ENCODE peak calls at places on chromosome 13, in six cellular contexts. H is ascending aorta; N is aorta; C is neural progenitor cell; Z is spleen; M is CD8-positive, alpha-beta memory T cell. T is an unnamed sample. For H3K36me3 and H3K9me3, the result is how much of the 10 kb centered on the place peaks cover.

GRCh38 chr13:58949646-58950045 is 1214.1 kb downstream of the DIAPH3 start:
- DNase-seq in H (no peak), N (no peak), C (peak), Z (no peak), M (no peak), T (no peak)

GRCh38 chr13:24148414-24149305 is 11.9 kb upstream of the SPATA13 start:
- DNase-seq in H (no peak), N (no peak), C (no peak), Z (no peak), M (no peak), T (peak)

GRCh38 chr13:43516401-43516826 is 270.4 kb downstream of the ENOX1 start:
- DNase-seq in H (no peak), N (no peak), C (no peak), Z (no peak), M (no peak), T (no peak)

GRCh38 chr13:20407759-20408158 is 117.9 kb downstream of the CRYL1 start:
- DNase-seq in H (peak), N (no peak), C (no peak), Z (no peak), M (no peak), T (no peak)

GRCh38 chr13:59281453-59281852 is 882.3 kb downstream of the DIAPH3 start:
- DNase-seq in H (no peak), N (no peak), C (no peak), Z (no peak), M (no peak), T (no peak)

GRCh38 chr13:109309625-109310363 is 476.6 kb downstream of the IRS2 start:
- DNase-seq in H (no peak), N (no peak), C (no peak), Z (no peak), M (no peak), T (no peak)

GRCh38 chr13:27965740-27966640 is 3.1 kb downstream of the CDX2 start:
- DNase-seq in H (no peak), N (no peak), C (peak), Z (no peak), M (no peak), T (no peak)

GRCh38 chr13:20547479-20547908 is 19.5 kb upstream of the IFT88 start:
- DNase-seq in H (no peak), N (no peak), C (no peak), Z (no peak), M (no peak), T (no peak)

GRCh38 chr13:28336193-28336657 is 158.7 kb downstream of the FLT1 start:
- DNase-seq in H (no peak), N (no peak), C (no peak), Z (no peak), M (no peak), T (no peak)

GRCh38 chr13:40206241-40207109 is 460.0 kb downstream of the FOXO1 start:
- DNase-seq in H (no peak), N (no peak), C (no peak), Z (no peak), M (no peak), T (no peak)

GRCh38 chr13:45996631-45997030 is 55.9 kb downstream of the ZC3H13 start:
- DNase-seq in H (no peak), N (no peak), C (no peak), Z (no peak), M (no peak), T (no peak)

GRCh38 chr13:56736966-56737365 is 403.8 kb upstream of the PRR20A start:
- DNase-seq in H (no peak), N (no peak), C (no peak), Z (no peak), M (no peak), T (no peak)

GRCh38 chr13:108903613-108904012 is 274.2 kb downstream of the MYO16 start:
- DNase-seq in H (no peak), N (no peak), C (no peak), Z (no peak), M (no peak), T (no peak)

GRCh38 chr13:97506511-97506910 is 72.5 kb downstream of the RAP2A start:
- DNase-seq in H (no peak), N (no peak), C (no peak), Z (no peak), M (no peak), T (peak)

GRCh38 chr13:110772091-110772984 is 58.8 kb downstream of the ING1 start:
- DNase-seq in H (no peak), N (no peak), C (no peak), Z (no peak), M (no peak), T (no peak)

GRCh38 chr13:26579580-26579979 is 22.1 kb downstream of the WASF3 start:
- DNase-seq in H (no peak), N (no peak), C (no peak), Z (no peak), M (no peak), T (no peak)

GRCh38 chr13:40377783-40378182 is 288.7 kb downstream of the FOXO1 start:
- DNase-seq in H (no peak), N (no peak), C (no peak), Z (no peak), M (no peak), T (no peak)

GRCh38 chr13:40982772-40983171 is 36.3 kb downstream of the ELF1 start:
- DNase-seq in H (no peak), N (no peak), C (no peak), Z (no peak), M (no peak), T (no peak)

GRCh38 chr13:63910406-63910957 is 2494.8 kb upstream of the PCDH20 start:
- DNase-seq in H (no peak), N (peak), C (peak), Z (no peak), M (no peak), T (no peak)

DNA sequence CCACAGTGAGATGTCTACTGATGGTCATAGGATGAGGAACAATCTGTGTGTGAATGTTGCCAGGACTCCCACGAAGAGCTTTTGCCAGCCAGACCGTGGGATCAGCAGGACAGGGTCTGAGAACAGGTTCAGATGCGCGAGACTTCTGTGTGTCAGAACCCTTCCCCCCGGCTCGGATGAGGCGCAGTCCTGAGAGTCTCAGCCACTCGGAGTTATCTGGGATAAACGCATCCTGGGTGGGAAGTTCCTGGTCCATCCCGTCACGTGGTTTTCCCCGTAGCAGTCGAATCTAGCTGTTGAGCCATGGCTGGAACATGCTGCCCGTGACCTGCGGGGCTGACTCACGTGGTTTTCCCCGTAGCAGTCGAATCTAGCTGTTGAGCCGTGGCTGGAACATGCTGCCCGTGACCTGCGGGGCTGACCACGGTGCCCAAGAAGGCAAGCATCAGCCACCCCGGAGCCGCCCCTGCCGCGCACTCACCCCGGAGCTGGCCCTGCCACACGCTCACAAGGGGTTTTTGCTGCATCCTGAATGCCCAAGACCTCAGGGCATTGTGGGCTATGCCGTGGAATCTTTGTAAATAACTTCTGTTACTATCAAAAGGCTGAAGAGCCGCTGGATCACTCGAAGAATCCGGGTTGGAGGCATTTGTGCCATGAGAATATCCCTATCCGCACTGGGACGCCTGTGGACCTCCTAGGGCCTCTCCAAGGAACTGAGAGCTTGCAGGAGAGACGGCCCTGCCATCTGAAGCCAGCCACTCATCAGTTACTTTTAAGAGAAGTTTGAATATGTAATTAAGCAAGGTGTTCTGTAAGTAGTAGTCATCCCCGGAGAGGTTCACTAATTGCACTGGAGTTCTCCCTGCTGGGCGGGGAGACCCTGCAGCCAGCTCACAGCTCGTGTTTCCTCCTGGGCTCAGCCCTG is 130.7 kb upstream of the MCF2L start:
- DNase-seq in H (no peak), N (peak), C (no peak), Z (no peak), M (no peak), T (no peak)
- H3K36me3 ChIP-seq in H (under half), N (under half), C (under half), Z (half or more), M (under half), T (under half)

DNA sequence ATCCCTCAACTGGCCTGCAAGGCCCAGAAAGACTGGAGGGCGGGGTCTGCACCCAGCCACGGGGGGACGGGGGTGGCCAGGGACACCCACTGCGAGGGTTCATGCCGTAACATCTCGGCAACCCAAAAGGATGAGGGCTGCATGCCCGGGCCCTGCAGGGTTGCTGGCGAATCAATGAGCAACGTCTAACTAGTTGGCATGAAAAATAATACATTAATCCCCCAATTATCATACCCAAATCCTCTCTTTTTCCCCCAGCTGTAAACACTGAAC is 232.2 kb downstream of the TUBA3C start:
- DNase-seq in H (no peak), N (peak), C (no peak), Z (no peak), M (no peak), T (no peak)
- H3K9me3 ChIP-seq in H (under half), N (under half), C (under half), Z (under half), M (under half), T (under half)

DNA sequence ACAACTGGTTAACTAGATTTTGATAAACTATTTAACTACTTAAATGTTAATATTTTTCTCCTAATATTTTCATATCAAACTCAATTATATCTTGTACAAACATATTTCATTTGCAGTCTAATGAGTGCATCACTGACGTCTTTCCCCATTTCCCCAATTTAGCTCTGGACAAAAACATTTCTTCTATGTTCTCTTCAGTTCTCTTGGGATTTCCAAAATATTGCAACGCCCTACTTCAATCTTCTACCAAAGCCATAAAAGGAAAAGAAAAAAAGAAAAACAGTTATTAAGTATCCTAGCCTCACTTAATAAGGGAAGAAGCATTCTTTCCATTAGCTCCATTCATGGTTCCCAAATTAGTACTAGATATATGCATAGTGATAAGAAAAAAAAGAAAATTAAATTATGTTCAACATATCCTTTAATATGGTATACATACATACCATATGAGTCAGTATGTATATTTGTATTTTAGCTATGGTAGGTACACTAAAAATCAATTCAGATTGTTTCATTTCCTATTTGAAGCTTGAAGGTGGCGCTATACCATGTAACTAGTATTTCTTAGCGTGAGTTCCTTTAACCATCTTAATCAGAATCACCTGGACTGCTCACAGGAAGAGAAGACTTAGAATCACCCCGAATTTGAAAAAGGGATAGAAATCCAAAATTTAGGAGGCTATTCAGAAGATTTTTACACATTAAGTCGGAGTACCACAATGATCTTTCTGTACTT is 9.9 kb downstream of the FBXL3 start:
- DNase-seq in H (no peak), N (no peak), C (no peak), Z (no peak), M (no peak), T (no peak)
- H3K36me3 ChIP-seq in H (half or more), N (under half), C (under half), Z (under half), M (under half), T (under half)

DNA sequence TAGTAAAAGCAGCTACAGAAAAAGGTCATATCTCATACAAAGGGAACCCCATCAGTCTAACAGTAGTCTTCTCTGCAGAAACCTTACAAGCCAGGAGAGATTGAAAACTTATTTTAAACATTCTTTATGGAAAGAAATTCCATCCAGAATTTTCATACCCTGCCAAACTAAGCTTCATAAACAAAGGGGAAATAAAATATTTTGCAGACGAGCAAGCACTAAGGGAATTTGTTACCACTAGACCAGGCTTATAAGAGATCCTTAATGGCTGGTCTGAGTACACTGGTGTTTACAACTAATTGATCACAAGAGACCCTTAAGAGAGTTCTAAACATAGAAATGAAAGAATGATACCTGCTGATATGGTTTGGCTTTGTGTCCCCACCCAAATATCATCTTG is 128.6 kb upstream of the TNFSF11 start:
- DNase-seq in H (no peak), N (no peak), C (no peak), Z (no peak), M (no peak), T (no peak)
- H3K9me3 ChIP-seq in H (under half), N (under half), C (under half), Z (under half), M (under half), T (under half)

DNA sequence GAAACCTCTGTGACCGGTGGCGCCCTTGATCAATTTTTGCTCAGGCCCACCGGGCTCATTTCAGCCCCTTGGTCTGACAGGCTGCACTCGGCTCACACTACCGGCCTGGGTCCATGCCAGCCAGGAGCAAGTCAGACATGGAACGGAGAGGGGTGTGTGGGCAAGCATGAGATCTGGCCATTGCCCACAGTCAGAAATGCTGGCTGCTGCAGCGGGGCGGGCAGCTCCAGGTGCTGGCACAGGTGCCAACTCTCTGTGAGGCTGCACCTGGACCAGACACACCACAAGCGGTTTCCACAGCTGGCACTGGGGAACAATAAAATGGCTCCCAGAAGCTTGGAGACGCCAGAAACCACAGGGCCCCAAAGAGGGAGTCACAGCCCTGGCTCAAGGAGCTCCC is 43.6 kb upstream of the LPAR6 start:
- DNase-seq in H (no peak), N (no peak), C (no peak), Z (no peak), M (no peak), T (peak)
- H3K36me3 ChIP-seq in H (under half), N (under half), C (under half), Z (under half), M (under half), T (under half)

GRCh38 chr13:113598481-113598880 is 13.9 kb downstream of the TFDP1 start:
- DNase-seq in H (peak), N (peak), C (no peak), Z (peak), M (no peak), T (peak)
- H3K9me3 ChIP-seq in H (under half), N (under half), C (under half), Z (under half), M (under half), T (under half)

GRCh38 chr13:99322297-99323103 is 15.3 kb upstream of the GPR183 start:
- DNase-seq in H (no peak), N (no peak), C (no peak), Z (no peak), M (no peak), T (no peak)
- H3K36me3 ChIP-seq in H (under half), N (under half), C (under half), Z (under half), M (under half), T (under half)

T was measured in kidney.